ENCODE peak calls at places on chromosomes 2 and 18, in nine cellular contexts. One of them, this sample, is unnamed.

GRCh38 chr18:708096-708495 is 4.3 kb downstream of the ENOSF1 start:
- DNase-seq in HFF-Myc: no peak
- DNase-seq in choroid plexus epithelial cell: no peak
- DNase-seq in fibroblast of mammary gland: no peak
- DNase-seq in OCI-LY7: no peak
- DNase-seq in gastrocnemius medialis: no peak
- DNase-seq in esophagus squamous epithelium: no peak
- DNase-seq in LNCaP clone FGC: no peak
- DNase-seq in sigmoid colon: no peak
- DNase-seq in this sample: peak

GRCh38 chr2:3266727-3267548 is 110.7 kb downstream of the EIPR1 start:
- DNase-seq in choroid plexus epithelial cell: no peak
- DNase-seq in HFF-Myc: no peak
- DNase-seq in sigmoid colon: no peak
- DNase-seq in OCI-LY7: no peak
- DNase-seq in gastrocnemius medialis: no peak
- DNase-seq in LNCaP clone FGC: no peak
- DNase-seq in esophagus squamous epithelium: no peak
- DNase-seq in fibroblast of mammary gland: no peak
- DNase-seq in this sample: no peak

GRCh38 chr2:185796758-185797157 is 58.2 kb downstream of the FSIP2 start:
- DNase-seq in choroid plexus epithelial cell: no peak
- DNase-seq in LNCaP clone FGC: no peak
- DNase-seq in gastrocnemius medialis: no peak
- DNase-seq in fibroblast of mammary gland: no peak
- DNase-seq in sigmoid colon: no peak
- DNase-seq in OCI-LY7: no peak
- DNase-seq in HFF-Myc: no peak
- DNase-seq in esophagus squamous epithelium: no peak
- DNase-seq in this sample: peak

GRCh38 chr2:130834923-130835765 is 1.6 kb upstream of the ARHGEF4 start:
- DNase-seq in OCI-LY7: no peak
- DNase-seq in fibroblast of mammary gland: no peak
- DNase-seq in LNCaP clone FGC: no peak
- DNase-seq in gastrocnemius medialis: no peak
- DNase-seq in choroid plexus epithelial cell: no peak
- DNase-seq in sigmoid colon: no peak
- DNase-seq in esophagus squamous epithelium: no peak
- DNase-seq in HFF-Myc: no peak
- DNase-seq in this sample: no peak

GRCh38 chr2:105600949-105601708 is 143.6 kb upstream of the NCK2 start:
- DNase-seq in sigmoid colon: no peak
- DNase-seq in fibroblast of mammary gland: no peak
- DNase-seq in OCI-LY7: no peak
- DNase-seq in LNCaP clone FGC: no peak
- DNase-seq in esophagus squamous epithelium: no peak
- DNase-seq in choroid plexus epithelial cell: peak
- DNase-seq in gastrocnemius medialis: no peak
- DNase-seq in HFF-Myc: no peak
- DNase-seq in this sample: no peak

GRCh38 chr18:58637197-58637596 is 8.3 kb upstream of the ALPK2 start:
- DNase-seq in HFF-Myc: no peak
- DNase-seq in esophagus squamous epithelium: no peak
- DNase-seq in gastrocnemius medialis: peak
- DNase-seq in fibroblast of mammary gland: no peak
- DNase-seq in sigmoid colon: no peak
- DNase-seq in LNCaP clone FGC: no peak
- DNase-seq in choroid plexus epithelial cell: no peak
- DNase-seq in OCI-LY7: no peak
- DNase-seq in this sample: no peak

GRCh38 chr2:30354621-30355020 is 92.4 kb upstream of the LCLAT1 start:
- DNase-seq in OCI-LY7: no peak
- DNase-seq in fibroblast of mammary gland: no peak
- DNase-seq in choroid plexus epithelial cell: no peak
- DNase-seq in LNCaP clone FGC: no peak
- DNase-seq in HFF-Myc: no peak
- DNase-seq in gastrocnemius medialis: no peak
- DNase-seq in sigmoid colon: no peak
- DNase-seq in esophagus squamous epithelium: no peak
- DNase-seq in this sample: no peak

GRCh38 chr2:10493636-10494281 is 45.6 kb upstream of the ODC1 start:
- DNase-seq in esophagus squamous epithelium: peak
- DNase-seq in OCI-LY7: peak
- DNase-seq in HFF-Myc: no peak
- DNase-seq in choroid plexus epithelial cell: peak
- DNase-seq in sigmoid colon: no peak
- DNase-seq in gastrocnemius medialis: no peak
- DNase-seq in LNCaP clone FGC: no peak
- DNase-seq in fibroblast of mammary gland: peak
- DNase-seq in this sample: peak

GRCh38 chr18:10755855-10756254 is 230.0 kb downstream of the NAPG start:
- DNase-seq in HFF-Myc: no peak
- DNase-seq in sigmoid colon: no peak
- DNase-seq in LNCaP clone FGC: no peak
- DNase-seq in gastrocnemius medialis: no peak
- DNase-seq in esophagus squamous epithelium: no peak
- DNase-seq in choroid plexus epithelial cell: no peak
- DNase-seq in fibroblast of mammary gland: no peak
- DNase-seq in OCI-LY7: no peak
- DNase-seq in this sample: no peak

GRCh38 chr2:85457877-85458316 is 39.4 kb downstream of the SH2D6 start:
- DNase-seq in fibroblast of mammary gland: peak
- DNase-seq in choroid plexus epithelial cell: no peak
- DNase-seq in LNCaP clone FGC: no peak
- DNase-seq in gastrocnemius medialis: no peak
- DNase-seq in OCI-LY7: no peak
- DNase-seq in sigmoid colon: peak
- DNase-seq in HFF-Myc: no peak
- DNase-seq in esophagus squamous epithelium: no peak
- DNase-seq in this sample: no peak

GRCh38 chr18:11034816-11035215 is 114.6 kb downstream of the PIEZO2 start:
- DNase-seq in OCI-LY7: no peak
- DNase-seq in sigmoid colon: no peak
- DNase-seq in esophagus squamous epithelium: no peak
- DNase-seq in choroid plexus epithelial cell: peak
- DNase-seq in gastrocnemius medialis: no peak
- DNase-seq in HFF-Myc: no peak
- DNase-seq in fibroblast of mammary gland: peak
- DNase-seq in LNCaP clone FGC: no peak
- DNase-seq in this sample: peak

GRCh38 chr2:55157474-55157884 is 74.6 kb downstream of the CLHC1 start:
- DNase-seq in choroid plexus epithelial cell: no peak
- DNase-seq in fibroblast of mammary gland: peak
- DNase-seq in LNCaP clone FGC: no peak
- DNase-seq in sigmoid colon: no peak
- DNase-seq in HFF-Myc: no peak
- DNase-seq in OCI-LY7: no peak
- DNase-seq in gastrocnemius medialis: no peak
- DNase-seq in esophagus squamous epithelium: no peak
- DNase-seq in this sample: peak

GRCh38 chr2:133138693-133139092 is 429.6 kb downstream of the NCKAP5 start:
- DNase-seq in esophagus squamous epithelium: no peak
- DNase-seq in sigmoid colon: no peak
- DNase-seq in gastrocnemius medialis: no peak
- DNase-seq in choroid plexus epithelial cell: no peak
- DNase-seq in fibroblast of mammary gland: no peak
- DNase-seq in OCI-LY7: no peak
- DNase-seq in LNCaP clone FGC: no peak
- DNase-seq in HFF-Myc: no peak
- DNase-seq in this sample: no peak

DNA sequence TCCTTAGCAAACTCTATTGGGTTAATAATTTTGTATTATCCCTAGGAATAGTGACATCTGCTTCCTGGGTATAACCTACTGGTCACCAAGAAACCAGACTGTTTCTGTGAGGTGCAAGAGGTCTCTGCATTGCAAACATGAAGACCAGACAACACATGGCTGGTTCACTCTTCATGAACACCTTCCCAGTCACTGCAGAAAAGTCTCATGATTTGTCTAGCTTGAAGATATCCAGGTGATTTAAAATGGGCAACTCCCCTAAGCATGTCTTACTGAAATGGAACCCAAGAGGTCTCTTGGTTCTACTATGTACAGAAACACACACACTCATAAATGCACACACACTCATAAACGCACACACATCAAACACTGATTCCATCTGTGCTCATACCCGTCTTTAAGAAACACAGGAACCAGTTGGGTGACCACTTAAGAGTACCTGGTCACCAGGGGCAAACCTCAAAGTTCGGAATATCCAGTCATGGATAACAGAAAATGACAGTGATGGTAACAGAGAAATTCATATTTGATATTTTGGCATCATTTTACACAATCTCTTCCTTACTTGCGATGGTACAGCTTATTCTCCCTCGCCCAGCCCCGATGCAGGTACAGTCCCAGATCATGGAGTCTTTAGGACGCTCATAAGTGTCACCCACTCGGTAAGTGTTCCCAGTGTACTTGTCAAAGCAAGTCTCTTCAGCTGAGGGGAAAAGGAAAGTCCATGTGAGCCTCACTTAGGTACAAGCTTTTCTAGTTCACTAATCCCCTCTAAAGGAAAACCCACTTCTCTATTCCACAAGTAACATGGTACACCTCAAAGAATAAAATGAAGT is 2.9 kb downstream of the FN1 start:
- DNase-seq in esophagus squamous epithelium: no peak
- DNase-seq in choroid plexus epithelial cell: peak
- DNase-seq in OCI-LY7: no peak
- DNase-seq in LNCaP clone FGC: no peak
- DNase-seq in fibroblast of mammary gland: peak
- DNase-seq in sigmoid colon: no peak
- DNase-seq in gastrocnemius medialis: no peak
- DNase-seq in HFF-Myc: no peak
- DNase-seq in this sample: no peak
- H3K4me3 ChIP-seq in esophagus squamous epithelium: no peak
- H3K4me3 ChIP-seq in choroid plexus epithelial cell: peak
- H3K4me3 ChIP-seq in OCI-LY7: no peak
- H3K4me3 ChIP-seq in LNCaP clone FGC: no peak
- H3K4me3 ChIP-seq in fibroblast of mammary gland: peak
- H3K4me3 ChIP-seq in sigmoid colon: peak
- H3K4me3 ChIP-seq in gastrocnemius medialis: no peak
- H3K4me3 ChIP-seq in HFF-Myc: peak
- H3K4me3 ChIP-seq in this sample: no peak

DNA sequence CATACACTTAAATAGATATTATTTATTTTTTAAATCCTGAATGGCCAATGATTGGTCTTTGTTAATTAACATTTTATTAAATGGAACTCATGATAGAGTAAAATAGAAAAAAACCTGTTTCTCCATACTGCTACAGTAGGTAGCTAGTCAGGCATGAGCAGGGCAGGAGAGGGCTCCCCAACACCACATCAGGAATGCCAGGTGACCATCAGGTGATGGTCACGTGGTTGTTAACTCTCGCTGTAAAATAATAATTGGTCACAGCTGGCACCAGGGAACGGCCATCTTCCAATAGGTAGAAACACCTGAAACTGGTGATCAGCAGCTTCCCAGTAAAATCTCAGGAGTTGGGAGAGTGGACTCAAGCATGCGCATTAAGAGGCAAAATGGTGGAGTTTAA is 172.2 kb downstream of the MEIS1 start:
- DNase-seq in choroid plexus epithelial cell: no peak
- DNase-seq in fibroblast of mammary gland: no peak
- DNase-seq in gastrocnemius medialis: no peak
- DNase-seq in esophagus squamous epithelium: no peak
- DNase-seq in HFF-Myc: no peak
- DNase-seq in OCI-LY7: no peak
- DNase-seq in LNCaP clone FGC: no peak
- DNase-seq in sigmoid colon: no peak
- DNase-seq in this sample: no peak
- TF ChIP-seq CTCF in choroid plexus epithelial cell: no peak
- TF ChIP-seq CTCF in fibroblast of mammary gland: no peak
- TF ChIP-seq CTCF in gastrocnemius medialis: no peak
- TF ChIP-seq CTCF in esophagus squamous epithelium: no peak
- TF ChIP-seq CTCF in HFF-Myc: no peak
- TF ChIP-seq CTCF in OCI-LY7: no peak
- TF ChIP-seq CTCF in LNCaP clone FGC: peak
- TF ChIP-seq CTCF in sigmoid colon: no peak
- TF ChIP-seq CTCF in this sample: no peak

DNA sequence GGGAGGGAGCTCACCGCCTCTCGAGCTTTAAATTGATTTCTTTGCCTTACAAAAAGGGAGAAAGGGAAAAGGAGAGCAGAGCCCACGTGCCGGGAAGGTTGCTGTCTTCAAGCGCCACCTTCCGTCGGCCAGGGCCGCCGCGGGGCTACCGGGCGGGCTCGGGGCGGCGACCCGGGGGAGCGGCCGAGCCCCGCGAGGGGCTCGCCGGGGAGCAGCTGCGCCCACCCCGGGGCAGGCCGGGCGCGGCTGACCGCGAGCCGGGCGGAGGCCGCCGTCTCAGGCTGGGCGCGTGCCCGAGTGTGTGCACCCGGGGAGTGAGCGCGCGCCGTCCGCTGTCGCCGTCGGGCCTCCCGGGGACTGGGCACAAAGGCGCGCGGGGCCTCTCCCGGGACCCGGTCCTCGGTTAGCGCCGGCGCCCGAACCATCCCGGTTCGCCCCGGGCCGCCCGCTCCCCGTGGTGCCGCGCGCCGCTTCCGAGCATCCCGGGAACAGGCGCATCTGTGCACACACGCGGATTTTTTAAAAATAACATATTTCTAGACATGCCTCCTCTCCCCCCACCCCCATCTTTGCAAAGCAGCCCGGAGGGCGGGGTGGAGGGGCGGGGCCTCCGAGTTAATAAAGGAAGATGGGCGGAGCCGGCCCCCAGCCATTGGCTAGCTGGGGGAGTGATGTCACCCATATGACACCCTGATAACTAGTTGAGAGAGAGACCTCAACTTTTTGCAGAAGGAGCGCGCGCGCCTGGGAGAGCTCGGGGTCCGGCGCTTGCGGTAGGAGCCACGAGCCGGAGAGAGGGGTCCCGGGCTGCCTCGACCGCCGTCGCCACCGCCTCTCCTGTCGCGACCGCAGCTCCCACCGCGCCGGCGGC is at the start of gene SOX11:
- DNase-seq in choroid plexus epithelial cell: peak
- DNase-seq in esophagus squamous epithelium: no peak
- DNase-seq in HFF-Myc: peak
- DNase-seq in LNCaP clone FGC: peak
- DNase-seq in sigmoid colon: peak
- DNase-seq in fibroblast of mammary gland: no peak
- DNase-seq in OCI-LY7: peak
- DNase-seq in gastrocnemius medialis: no peak
- DNase-seq in this sample: no peak
- H3K4me3 ChIP-seq in choroid plexus epithelial cell: peak
- H3K4me3 ChIP-seq in esophagus squamous epithelium: no peak
- H3K4me3 ChIP-seq in HFF-Myc: peak
- H3K4me3 ChIP-seq in LNCaP clone FGC: peak
- H3K4me3 ChIP-seq in sigmoid colon: peak
- H3K4me3 ChIP-seq in fibroblast of mammary gland: no peak
- H3K4me3 ChIP-seq in OCI-LY7: peak
- H3K4me3 ChIP-seq in gastrocnemius medialis: peak
- H3K4me3 ChIP-seq in this sample: no peak

DNA sequence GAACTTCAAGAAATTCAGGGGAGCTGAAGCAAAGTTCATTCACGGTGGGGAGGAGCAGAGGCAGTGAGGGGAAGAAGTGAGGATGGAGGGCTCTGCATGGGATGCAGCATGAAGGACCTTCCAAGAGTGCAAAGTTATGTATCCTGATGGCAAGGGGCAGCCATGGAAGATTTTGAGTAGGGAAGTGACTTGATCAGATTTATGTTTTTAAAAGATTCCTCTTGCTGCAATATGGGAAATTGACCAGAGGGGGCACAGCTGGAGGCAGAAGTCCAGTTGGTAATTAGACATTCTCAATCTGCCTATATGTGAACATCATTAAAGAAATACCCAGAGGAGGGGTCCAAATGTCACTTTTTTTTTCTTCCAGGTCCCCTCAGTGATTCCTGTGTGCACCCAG is 21.5 kb upstream of the ANXA4 start:
- DNase-seq in fibroblast of mammary gland: peak
- DNase-seq in sigmoid colon: no peak
- DNase-seq in gastrocnemius medialis: no peak
- DNase-seq in OCI-LY7: peak
- DNase-seq in choroid plexus epithelial cell: peak
- DNase-seq in esophagus squamous epithelium: no peak
- DNase-seq in HFF-Myc: no peak
- DNase-seq in LNCaP clone FGC: no peak
- DNase-seq in this sample: no peak
- TF ChIP-seq CTCF in fibroblast of mammary gland: peak
- TF ChIP-seq CTCF in sigmoid colon: no peak
- TF ChIP-seq CTCF in gastrocnemius medialis: no peak
- TF ChIP-seq CTCF in OCI-LY7: peak
- TF ChIP-seq CTCF in choroid plexus epithelial cell: peak
- TF ChIP-seq CTCF in esophagus squamous epithelium: no peak
- TF ChIP-seq CTCF in HFF-Myc: peak
- TF ChIP-seq CTCF in LNCaP clone FGC: no peak
- TF ChIP-seq CTCF in this sample: peak